ENCODE peak calls at places on chromosomes 1 and 21, in ten cellular contexts. One of them, this sample, is unnamed. For H3K4me1, the result is how much of the 10 kb centered on the place peaks cover.

GRCh38 chr1:165928075-165928731 is 100.8 kb downstream of the UCK2 start:
- DNase-seq in fibroblast of lung: peak
- DNase-seq in PC-3: peak
- DNase-seq in ovary: no peak
- DNase-seq in naive thymus-derived CD4-positive, alpha-beta T cell: peak
- DNase-seq in A549: peak
- DNase-seq in stomach: peak
- DNase-seq in right atrium auricular region: no peak
- DNase-seq in CD8-positive, alpha-beta memory T cell: peak
- DNase-seq in CD8-positive, alpha-beta T cell: peak
- DNase-seq in this sample: peak

GRCh38 chr1:26724938-26725337 is 29.1 kb downstream of the ARID1A start:
- DNase-seq in fibroblast of lung: peak
- DNase-seq in A549: no peak
- DNase-seq in CD8-positive, alpha-beta T cell: no peak
- DNase-seq in CD8-positive, alpha-beta memory T cell: no peak
- DNase-seq in ovary: no peak
- DNase-seq in naive thymus-derived CD4-positive, alpha-beta T cell: no peak
- DNase-seq in right atrium auricular region: no peak
- DNase-seq in PC-3: no peak
- DNase-seq in stomach: no peak
- DNase-seq in this sample: no peak

GRCh38 chr21:41136286-41136685 is 31.7 kb upstream of the BACE2 start:
- DNase-seq in CD8-positive, alpha-beta T cell: no peak
- DNase-seq in naive thymus-derived CD4-positive, alpha-beta T cell: no peak
- DNase-seq in ovary: no peak
- DNase-seq in A549: no peak
- DNase-seq in right atrium auricular region: no peak
- DNase-seq in fibroblast of lung: no peak
- DNase-seq in stomach: no peak
- DNase-seq in CD8-positive, alpha-beta memory T cell: no peak
- DNase-seq in PC-3: no peak
- DNase-seq in this sample: no peak

GRCh38 chr21:33541105-33541711 is 709 bp downstream of the GART start:
- DNase-seq in PC-3: peak
- DNase-seq in ovary: peak
- DNase-seq in fibroblast of lung: peak
- DNase-seq in stomach: no peak
- DNase-seq in CD8-positive, alpha-beta memory T cell: no peak
- DNase-seq in A549: peak
- DNase-seq in right atrium auricular region: no peak
- DNase-seq in CD8-positive, alpha-beta T cell: no peak
- DNase-seq in naive thymus-derived CD4-positive, alpha-beta T cell: no peak
- DNase-seq in this sample: no peak

GRCh38 chr1:228483789-228484188 is 3.4 kb upstream of the RNF187 start:
- DNase-seq in right atrium auricular region: no peak
- DNase-seq in naive thymus-derived CD4-positive, alpha-beta T cell: no peak
- DNase-seq in CD8-positive, alpha-beta memory T cell: no peak
- DNase-seq in CD8-positive, alpha-beta T cell: no peak
- DNase-seq in fibroblast of lung: no peak
- DNase-seq in A549: no peak
- DNase-seq in ovary: no peak
- DNase-seq in stomach: no peak
- DNase-seq in PC-3: no peak
- DNase-seq in this sample: no peak

GRCh38 chr1:2443285-2444137 is 31.1 kb upstream of the PEX10 start:
- DNase-seq in A549: no peak
- DNase-seq in fibroblast of lung: no peak
- DNase-seq in PC-3: peak
- DNase-seq in ovary: no peak
- DNase-seq in stomach: no peak
- DNase-seq in naive thymus-derived CD4-positive, alpha-beta T cell: peak
- DNase-seq in right atrium auricular region: no peak
- DNase-seq in CD8-positive, alpha-beta T cell: peak
- DNase-seq in CD8-positive, alpha-beta memory T cell: peak
- DNase-seq in this sample: peak

GRCh38 chr1:225539575-225539974 is 111.7 kb upstream of the LBR start:
- DNase-seq in PC-3: no peak
- DNase-seq in stomach: no peak
- DNase-seq in ovary: no peak
- DNase-seq in CD8-positive, alpha-beta memory T cell: no peak
- DNase-seq in right atrium auricular region: no peak
- DNase-seq in naive thymus-derived CD4-positive, alpha-beta T cell: no peak
- DNase-seq in CD8-positive, alpha-beta T cell: no peak
- DNase-seq in fibroblast of lung: no peak
- DNase-seq in A549: no peak
- DNase-seq in this sample: no peak

GRCh38 chr1:52727114-52727586 is 897 bp downstream of the ZYG11B start:
- DNase-seq in CD8-positive, alpha-beta memory T cell: peak
- DNase-seq in naive thymus-derived CD4-positive, alpha-beta T cell: no peak
- DNase-seq in CD8-positive, alpha-beta T cell: no peak
- DNase-seq in right atrium auricular region: no peak
- DNase-seq in PC-3: peak
- DNase-seq in A549: no peak
- DNase-seq in ovary: no peak
- DNase-seq in stomach: no peak
- DNase-seq in fibroblast of lung: no peak
- DNase-seq in this sample: peak

GRCh38 chr1:7207875-7208646 is 422.8 kb downstream of the CAMTA1 start:
- DNase-seq in CD8-positive, alpha-beta memory T cell: no peak
- DNase-seq in fibroblast of lung: peak
- DNase-seq in CD8-positive, alpha-beta T cell: no peak
- DNase-seq in A549: peak
- DNase-seq in PC-3: peak
- DNase-seq in stomach: peak
- DNase-seq in right atrium auricular region: no peak
- DNase-seq in naive thymus-derived CD4-positive, alpha-beta T cell: no peak
- DNase-seq in ovary: no peak
- DNase-seq in this sample: peak

GRCh38 chr21:31730687-31731111 is 1.2 kb downstream of the SCAF4 start:
- DNase-seq in ovary: no peak
- DNase-seq in fibroblast of lung: no peak
- DNase-seq in naive thymus-derived CD4-positive, alpha-beta T cell: no peak
- DNase-seq in A549: peak
- DNase-seq in CD8-positive, alpha-beta memory T cell: no peak
- DNase-seq in stomach: no peak
- DNase-seq in PC-3: peak
- DNase-seq in right atrium auricular region: no peak
- DNase-seq in CD8-positive, alpha-beta T cell: no peak
- DNase-seq in this sample: no peak

GRCh38 chr1:212945056-212945455 is 5.3 kb upstream of the VASH2 start:
- DNase-seq in CD8-positive, alpha-beta memory T cell: no peak
- DNase-seq in fibroblast of lung: no peak
- DNase-seq in PC-3: no peak
- DNase-seq in naive thymus-derived CD4-positive, alpha-beta T cell: no peak
- DNase-seq in right atrium auricular region: no peak
- DNase-seq in ovary: no peak
- DNase-seq in stomach: no peak
- DNase-seq in CD8-positive, alpha-beta T cell: no peak
- DNase-seq in A549: no peak
- DNase-seq in this sample: no peak
- H3K4me1 ChIP-seq in CD8-positive, alpha-beta memory T cell: under half
- H3K4me1 ChIP-seq in fibroblast of lung: under half
- H3K4me1 ChIP-seq in PC-3: under half
- H3K4me1 ChIP-seq in naive thymus-derived CD4-positive, alpha-beta T cell: under half
- H3K4me1 ChIP-seq in right atrium auricular region: under half
- H3K4me1 ChIP-seq in ovary: under half
- H3K4me1 ChIP-seq in stomach: under half
- H3K4me1 ChIP-seq in CD8-positive, alpha-beta T cell: under half
- H3K4me1 ChIP-seq in A549: under half
- H3K4me1 ChIP-seq in this sample: under half

DNA sequence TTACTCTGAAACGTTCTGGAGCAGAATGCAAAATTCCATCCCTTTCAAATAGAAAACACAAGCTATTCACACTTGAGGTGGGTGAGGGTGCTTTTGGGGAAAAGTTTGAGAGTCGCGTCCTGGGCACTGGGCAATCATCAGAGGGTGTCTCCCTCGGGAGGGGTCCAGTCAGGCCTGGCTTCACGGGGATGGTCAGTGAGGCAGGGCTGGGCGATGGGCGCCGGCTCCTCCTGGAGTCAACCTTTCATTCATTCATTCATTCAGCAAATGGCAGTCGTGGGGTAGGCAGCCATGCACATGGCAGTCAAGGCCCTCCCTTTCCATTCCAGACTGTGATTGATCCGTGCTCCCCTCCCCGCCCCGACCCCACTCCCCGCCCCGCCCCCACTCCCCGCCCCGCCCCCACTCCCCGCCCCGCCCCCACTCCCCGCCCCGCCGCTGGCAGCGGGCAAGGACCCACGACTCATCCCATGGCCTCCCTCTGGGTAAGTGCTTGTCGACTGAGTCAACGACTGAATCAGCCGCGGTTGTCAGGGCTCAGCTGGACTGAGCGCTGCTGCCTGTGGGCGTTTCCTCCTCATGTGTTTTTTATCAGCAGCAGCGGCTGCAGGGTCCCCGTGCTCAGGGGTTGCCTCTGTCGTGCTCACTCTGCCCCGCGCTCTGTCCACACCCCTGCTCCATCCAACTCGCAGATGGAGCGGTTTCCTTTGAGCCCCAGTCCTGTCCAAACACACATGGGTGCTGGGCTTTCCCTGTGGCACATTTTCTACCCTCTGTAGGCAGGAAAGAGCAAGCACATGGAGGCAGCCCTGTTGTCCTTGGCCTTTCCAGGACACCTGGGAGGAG is 12.5 kb upstream of the SPSB1 start:
- DNase-seq in right atrium auricular region: peak
- DNase-seq in CD8-positive, alpha-beta T cell: peak
- DNase-seq in CD8-positive, alpha-beta memory T cell: no peak
- DNase-seq in A549: peak
- DNase-seq in fibroblast of lung: peak
- DNase-seq in ovary: no peak
- DNase-seq in stomach: peak
- DNase-seq in naive thymus-derived CD4-positive, alpha-beta T cell: no peak
- DNase-seq in PC-3: peak
- DNase-seq in this sample: peak
- H3K4me3 ChIP-seq in right atrium auricular region: no peak
- H3K4me3 ChIP-seq in CD8-positive, alpha-beta T cell: no peak
- H3K4me3 ChIP-seq in CD8-positive, alpha-beta memory T cell: no peak
- H3K4me3 ChIP-seq in A549: no peak
- H3K4me3 ChIP-seq in fibroblast of lung: no peak
- H3K4me3 ChIP-seq in ovary: no peak
- H3K4me3 ChIP-seq in stomach: no peak
- H3K4me3 ChIP-seq in naive thymus-derived CD4-positive, alpha-beta T cell: no peak
- H3K4me3 ChIP-seq in PC-3: peak
- H3K4me3 ChIP-seq in this sample: no peak

DNA sequence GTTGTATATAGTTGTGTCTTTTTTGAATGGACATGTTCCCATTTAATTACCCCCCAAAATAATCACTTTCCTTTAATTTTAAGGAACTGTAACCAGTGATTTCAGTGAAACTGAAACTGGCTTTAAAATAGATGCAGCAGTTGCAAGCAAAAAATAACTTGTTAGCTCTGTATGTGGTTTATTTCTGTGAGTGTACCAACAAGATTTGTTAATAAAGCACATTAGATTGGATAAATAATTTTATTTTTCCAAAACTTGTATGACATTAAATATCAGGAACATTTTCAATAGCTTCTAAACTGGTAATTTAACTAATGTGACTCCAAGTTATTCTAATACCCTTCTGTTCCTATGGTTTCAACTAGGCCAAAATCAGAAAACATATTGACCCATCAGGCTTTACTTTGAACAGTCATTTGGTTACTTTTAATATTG is 184.3 kb upstream of the CACYBP start:
- DNase-seq in stomach: no peak
- DNase-seq in naive thymus-derived CD4-positive, alpha-beta T cell: no peak
- DNase-seq in fibroblast of lung: no peak
- DNase-seq in right atrium auricular region: no peak
- DNase-seq in PC-3: no peak
- DNase-seq in CD8-positive, alpha-beta memory T cell: no peak
- DNase-seq in ovary: no peak
- DNase-seq in A549: no peak
- DNase-seq in CD8-positive, alpha-beta T cell: no peak
- DNase-seq in this sample: no peak
- H3K4me1 ChIP-seq in stomach: under half
- H3K4me1 ChIP-seq in naive thymus-derived CD4-positive, alpha-beta T cell: under half
- H3K4me1 ChIP-seq in fibroblast of lung: under half
- H3K4me1 ChIP-seq in right atrium auricular region: under half
- H3K4me1 ChIP-seq in PC-3: under half
- H3K4me1 ChIP-seq in CD8-positive, alpha-beta memory T cell: under half
- H3K4me1 ChIP-seq in ovary: under half
- H3K4me1 ChIP-seq in A549: under half
- H3K4me1 ChIP-seq in CD8-positive, alpha-beta T cell: under half
- H3K4me1 ChIP-seq in this sample: under half

DNA sequence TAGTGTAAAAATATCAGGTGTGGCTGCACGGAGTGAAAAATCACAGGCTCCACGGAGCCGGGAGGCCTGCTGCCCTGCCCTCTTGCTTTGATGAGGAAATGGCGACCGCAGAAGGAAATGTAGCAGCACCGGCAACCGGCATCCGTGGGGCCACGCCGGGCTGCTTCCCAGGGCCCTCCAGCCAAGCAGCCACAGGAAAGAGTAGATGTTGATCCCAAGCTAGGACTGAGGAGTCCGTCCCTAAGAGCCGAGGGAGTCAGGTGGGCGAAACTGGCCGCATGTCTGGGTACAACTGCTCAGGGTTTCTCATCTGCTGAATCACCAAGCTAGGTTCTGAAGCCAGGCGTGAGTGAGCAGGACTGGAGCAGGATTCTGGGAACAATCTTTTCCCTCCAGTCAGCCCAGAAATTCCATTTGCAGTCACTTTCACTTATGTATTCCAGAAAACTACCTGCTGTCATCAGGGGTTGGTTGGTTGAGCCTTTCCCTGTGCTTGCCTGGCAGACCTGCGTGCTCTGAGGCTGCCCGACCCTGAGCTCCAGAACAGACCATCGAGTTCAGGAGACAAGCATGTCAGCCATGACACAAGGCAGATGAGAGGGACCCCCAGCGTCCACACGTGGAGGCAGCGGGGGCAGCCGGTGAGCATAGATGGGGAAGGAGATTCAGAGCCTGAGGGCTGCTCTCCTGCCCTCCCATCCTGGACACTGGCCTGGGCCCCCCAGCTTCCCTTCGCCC is 5.8 kb upstream of the ITGB2 start:
- DNase-seq in A549: no peak
- DNase-seq in naive thymus-derived CD4-positive, alpha-beta T cell: peak
- DNase-seq in CD8-positive, alpha-beta memory T cell: peak
- DNase-seq in ovary: no peak
- DNase-seq in PC-3: peak
- DNase-seq in CD8-positive, alpha-beta T cell: peak
- DNase-seq in fibroblast of lung: peak
- DNase-seq in stomach: no peak
- DNase-seq in right atrium auricular region: no peak
- DNase-seq in this sample: no peak
- H3K4me3 ChIP-seq in A549: no peak
- H3K4me3 ChIP-seq in naive thymus-derived CD4-positive, alpha-beta T cell: peak
- H3K4me3 ChIP-seq in CD8-positive, alpha-beta memory T cell: peak
- H3K4me3 ChIP-seq in ovary: no peak
- H3K4me3 ChIP-seq in PC-3: no peak
- H3K4me3 ChIP-seq in CD8-positive, alpha-beta T cell: peak
- H3K4me3 ChIP-seq in fibroblast of lung: no peak
- H3K4me3 ChIP-seq in stomach: no peak
- H3K4me3 ChIP-seq in right atrium auricular region: no peak
- H3K4me3 ChIP-seq in this sample: no peak

This sample was measured in BE2C.